ENCODE peak calls at places on chromosome 12, in nine cellular contexts. L is OCI-LY7; U is mammary epithelial cell; N is CD4-positive, alpha-beta memory T cell; W is A549; G is esophagus muscularis mucosa; P is Karpas-422; D is upper lobe of right lung; O is esophagus squamous epithelium. F is an unnamed sample.

GRCh38 chr12:117468016-117468415 is 106.6 kb upstream of the NOS1 start:
- DNase-seq in L (no peak), U (no peak), N (no peak), W (no peak), G (no peak), P (no peak), D (no peak), O (no peak), F (no peak)

GRCh38 chr12:27081668-27082091 is 698 bp downstream of the C12orf71 start:
- DNase-seq in L (no peak), U (peak; percentile 96), N (no peak), W (no peak), G (no peak), P (no peak), D (no peak), O (no peak), F (peak; percentile 20)

GRCh38 chr12:89863332-89863938 is 154.8 kb upstream of the ATP2B1 start:
- DNase-seq in L (peak; percentile 68), U (no peak), N (peak; percentile 94), W (no peak), G (no peak), P (peak; percentile 55), D (no peak), O (no peak), F (no peak)

GRCh38 chr12:95216704-95217376 is 427 bp downstream of the FGD6 start:
- DNase-seq in L (peak; percentile 43), U (peak; percentile 54), N (no peak), W (peak; percentile 35), G (peak; percentile 92), P (peak; percentile 67), D (no peak), O (no peak), F (no peak)

GRCh38 chr12:88743946-88744685 is 163.8 kb upstream of the KITLG start:
- DNase-seq in L (no peak), U (no peak), N (no peak), W (no peak), G (no peak), P (no peak), D (no peak), O (no peak), F (no peak)

GRCh38 chr12:120224304-120225199 is 23.6 kb upstream of the RPLP0 start:
- DNase-seq in L (no peak), U (peak; percentile 45), N (no peak), W (no peak), G (no peak), P (no peak), D (peak; percentile 93), O (no peak), F (no peak)

GRCh38 chr12:55931317-55931779 is 386 bp downstream of the DGKA start:
- DNase-seq in L (no peak), U (no peak), N (no peak), W (peak; percentile 38), G (no peak), P (peak; percentile 59), D (no peak), O (no peak), F (no peak)

GRCh38 chr12:19970116-19970515 is 398.2 kb upstream of the PDE3A start:
- DNase-seq in L (no peak), U (peak; percentile 1), N (no peak), W (no peak), G (no peak), P (no peak), D (no peak), O (no peak), F (no peak)

GRCh38 chr12:2384029-2384386 is 331.2 kb downstream of the CACNA1C start:
- DNase-seq in L (no peak), U (no peak), N (no peak), W (no peak), G (no peak), P (no peak), D (no peak), O (no peak), F (no peak)

GRCh38 chr12:124904306-124905098 is 9.9 kb downstream of the UBC start:
- DNase-seq in L (no peak), U (peak; percentile 90), N (no peak), W (peak; percentile 89), G (peak; percentile 96), P (no peak), D (peak; percentile 89), O (no peak), F (no peak)

GRCh38 chr12:112125250-112125999 is at the start of gene TRAFD1:
- DNase-seq in L (peak; percentile 98), U (peak; percentile 97), N (peak; percentile 98), W (peak; percentile 99), G (peak; percentile 100), P (peak; percentile 99), D (peak; percentile 99), O (peak; percentile 93), F (peak; percentile 92)

GRCh38 chr12:1972856-1973317 is 31.4 kb downstream of the DCP1B start:
- DNase-seq in L (no peak), U (no peak), N (no peak), W (no peak), G (no peak), P (no peak), D (no peak), O (no peak), F (no peak)

GRCh38 chr12:6567112-6567680 is 895 bp downstream of the NOP2 start:
- DNase-seq in L (peak; percentile 32), U (no peak), N (no peak), W (peak; percentile 35), G (no peak), P (peak; percentile 73), D (no peak), O (no peak), F (no peak)

GRCh38 chr12:57723630-57723962 is 14.9 kb downstream of the AGAP2 start:
- DNase-seq in L (no peak), U (no peak), N (no peak), W (no peak), G (peak; percentile 84), P (no peak), D (no peak), O (no peak), F (no peak)

GRCh38 chr12:93109794-93110203 is 180.7 kb upstream of the EEA1 start:
- DNase-seq in L (no peak), U (no peak), N (no peak), W (no peak), G (no peak), P (no peak), D (no peak), O (no peak), F (no peak)

GRCh38 chr12:51590347-51591019 is 550 bp upstream of the SCN8A start:
- DNase-seq in L (peak; percentile 90), U (peak; percentile 22), N (peak; percentile 66), W (peak; percentile 70), G (no peak), P (peak; percentile 90), D (peak; percentile 83), O (no peak), F (peak; percentile 66)

GRCh38 chr12:51971679-51972423 is 20.4 kb downstream of the ACVR1B start:
- DNase-seq in L (no peak), U (no peak), N (no peak), W (no peak), G (no peak), P (no peak), D (no peak), O (no peak), F (no peak)

GRCh38 chr12:109445224-109445623 is 31.9 kb downstream of the KCTD10 start:
- DNase-seq in L (no peak), U (no peak), N (no peak), W (no peak), G (no peak), P (no peak), D (no peak), O (no peak), F (no peak)

GRCh38 chr12:34296143-34297041 is 274.1 kb downstream of the ALG10 start:
- DNase-seq in L (no peak), U (no peak), N (no peak), W (no peak), G (no peak), P (no peak), D (peak; percentile 63), O (no peak), F (no peak)
- H3K9me3 ChIP-seq in L (no peaks in the 10 kb centered on the region), U (peaks cover 75% of the 10 kb centered on the region), N (no peaks in the 10 kb centered on the region), W (no peaks in the 10 kb centered on the region), G (no peaks in the 10 kb centered on the region), P (peaks cover 39% of the 10 kb centered on the region), D (no peaks in the 10 kb centered on the region), O (peaks cover 99% of the 10 kb centered on the region), F (peaks cover 39% of the 10 kb centered on the region)

GRCh38 chr12:68129979-68130378 is 29.6 kb downstream of the IFNG start:
- DNase-seq in L (no peak), U (no peak), N (no peak), W (no peak), G (no peak), P (no peak), D (no peak), O (no peak), F (no peak)
- H3K9me3 ChIP-seq in L (peaks cover 15% of the 10 kb centered on the region), U (peaks cover 10% of the 10 kb centered on the region), N (peaks cover 8% of the 10 kb centered on the region), W (no peaks in the 10 kb centered on the region), G (no peaks in the 10 kb centered on the region), P (peaks cover 3% of the 10 kb centered on the region), D (no peaks in the 10 kb centered on the region), O (peaks cover 24% of the 10 kb centered on the region), F (no peaks in the 10 kb centered on the region)

GRCh38 chr12:132338311-132338710 is 8.9 kb upstream of the GALNT9 start:
- DNase-seq in L (no peak), U (no peak), N (no peak), W (no peak), G (no peak), P (no peak), D (no peak), O (no peak), F (no peak)

GRCh38 chr12:132337557-132337956 is 8.2 kb upstream of the GALNT9 start:
- DNase-seq in L (no peak), U (no peak), N (no peak), W (no peak), G (no peak), P (no peak), D (no peak), O (no peak), F (no peak)

GRCh38 chr12:132339856-132340255 is 10.5 kb upstream of the GALNT9 start:
- DNase-seq in L (no peak), U (no peak), N (no peak), W (no peak), G (no peak), P (no peak), D (no peak), O (no peak), F (no peak)

GRCh38 chr12:132340266-132341035 is 11.1 kb upstream of the GALNT9 start:
- DNase-seq in L (no peak), U (no peak), N (no peak), W (no peak), G (no peak), P (no peak), D (no peak), O (no peak), F (no peak)

GRCh38 chr12:132338781-132339180 is 9.4 kb upstream of the GALNT9 start:
- DNase-seq in L (no peak), U (no peak), N (no peak), W (no peak), G (no peak), P (no peak), D (no peak), O (no peak), F (no peak)
- H3K9me3 ChIP-seq in L (no peaks in the 10 kb centered on the region), U (peaks cover 43% of the 10 kb centered on the region), N (peaks cover 3% of the 10 kb centered on the region), W (no peaks in the 10 kb centered on the region), G (no peaks in the 10 kb centered on the region), P (no peaks in the 10 kb centered on the region), D (no peaks in the 10 kb centered on the region), O (peaks cover 7% of the 10 kb centered on the region), F (no peaks in the 10 kb centered on the region)

DNA sequence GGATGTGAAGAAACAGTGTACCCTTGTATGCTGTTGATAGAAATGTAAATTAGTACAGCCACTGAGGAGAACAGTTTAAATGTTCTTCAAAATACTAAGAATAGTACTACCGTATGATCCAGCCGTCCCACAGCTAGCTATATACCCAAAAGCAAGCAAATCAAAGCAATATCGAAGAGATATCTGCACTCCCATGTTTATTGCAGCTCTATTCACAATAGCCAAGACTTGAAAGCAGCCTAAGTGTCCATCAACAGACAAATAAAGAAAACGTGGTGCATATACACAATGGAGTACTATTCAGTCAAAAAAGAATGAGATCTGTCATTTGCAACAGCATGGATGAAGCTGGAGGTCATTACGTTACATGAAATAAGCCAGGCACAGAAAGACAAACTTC is 88.5 kb upstream of the SLC38A4 start:
- DNase-seq in L (no peak), U (no peak), N (no peak), W (no peak), G (no peak), P (no peak), D (no peak), O (no peak), F (no peak)
- H3K9me3 ChIP-seq in L (no peaks in the 10 kb centered on the region), U (peaks cover 3% of the 10 kb centered on the region), N (no peaks in the 10 kb centered on the region), W (peaks cover 15% of the 10 kb centered on the region), G (no peaks in the 10 kb centered on the region), P (no peaks in the 10 kb centered on the region), D (no peaks in the 10 kb centered on the region), O (no peaks in the 10 kb centered on the region), F (no peaks in the 10 kb centered on the region)

F was measured in iPS DF 6.9.